ENCODE peak calls at places on chromosomes 2 and 18, in four cellular contexts. A, G, Z and X are unnamed samples.

GRCh38 chr2:174972924-174973323 is 32.3 kb downstream of the CHN1 start:
- ATAC-seq in Z (no peak), A (no peak), G (no peak), X (no peak)

GRCh38 chr2:17803492-17803891 is 12.8 kb upstream of the MSGN1 start:
- ATAC-seq in G (no peak), A (no peak), Z (no peak), X (no peak)

GRCh38 chr18:10015941-10016819 is 102.4 kb downstream of the VAPA start:
- ATAC-seq in A (no peak), G (no peak), Z (no peak), X (no peak)

GRCh38 chr18:32550958-32551357 is 80.3 kb upstream of the GAREM1 start:
- ATAC-seq in A (no peak), Z (no peak), G (no peak), X (no peak)

GRCh38 chr18:12564861-12565260 is 93.0 kb downstream of the SPIRE1 start:
- ATAC-seq in Z (no peak), A (no peak), G (no peak), X (no peak)

GRCh38 chr18:41128545-41128944 is 826.5 kb upstream of the PIK3C3 start:
- ATAC-seq in Z (no peak), G (no peak), A (no peak), X (no peak)

GRCh38 chr2:221255862-221256261 is 316.2 kb downstream of the EPHA4 start:
- ATAC-seq in A (no peak), Z (no peak), G (no peak), X (no peak)

GRCh38 chr2:13652531-13653313 is 936.0 kb downstream of the TRIB2 start:
- ATAC-seq in Z (no peak), G (no peak), A (no peak), X (no peak)

GRCh38 chr2:234401376-234401775 is 95.5 kb downstream of the ARL4C start:
- ATAC-seq in G (peak), A (no peak), Z (no peak), X (peak)

GRCh38 chr18:68456985-68457384 is 257.9 kb downstream of the TMX3 start:
- ATAC-seq in A (no peak), Z (no peak), G (no peak), X (no peak)

GRCh38 chr2:7725850-7726242 is 808.6 kb downstream of the RNF144A start:
- ATAC-seq in G (peak), Z (no peak), A (no peak), X (no peak)

GRCh38 chr2:232875256-232876070 is 5.4 kb downstream of the SNORC start:
- ATAC-seq in Z (peak), A (no peak), G (no peak), X (no peak)

GRCh38 chr2:205698556-205699282 is 16.4 kb downstream of the NRP2 start:
- ATAC-seq in G (no peak), A (no peak), Z (no peak), X (no peak)

GRCh38 chr2:31383471-31384153 is 30.9 kb downstream of the XDH start:
- ATAC-seq in A (no peak), G (no peak), Z (no peak), X (peak)

GRCh38 chr2:8840475-8841091 is 3.2 kb upstream of the KIDINS220 start:
- ATAC-seq in A (no peak), Z (no peak), G (no peak), X (no peak)

GRCh38 chr2:46296216-46296839 is 879 bp upstream of the EPAS1 start:
- ATAC-seq in Z (peak), A (no peak), G (no peak), X (peak)

GRCh38 chr18:80191264-80191663 is 56.0 kb downstream of the PARD6G start:
- ATAC-seq in G (no peak), A (no peak), Z (no peak), X (no peak)

GRCh38 chr2:176582990-176583481 is 313.8 kb downstream of the MTX2 start:
- ATAC-seq in G (peak), A (no peak), Z (no peak), X (peak)

GRCh38 chr2:248724-249123 is 15.1 kb downstream of the SH3YL1 start:
- ATAC-seq in A (no peak), Z (no peak), G (no peak), X (no peak)

GRCh38 chr2:96924775-96925747 is 55.2 kb upstream of the SEMA4C start:
- ATAC-seq in Z (peak), G (peak), A (no peak), X (peak)

GRCh38 chr2:157810037-157810436 is 66.1 kb downstream of the ACVR1 start:
- ATAC-seq in A (no peak), G (no peak), Z (no peak), X (no peak)

GRCh38 chr2:144208924-144209323 is 311.0 kb downstream of the ZEB2 start:
- ATAC-seq in Z (no peak), A (no peak), G (no peak), X (no peak)